ENCODE peak calls at places on chromosomes 4 and X, in six cellular contexts. One of them, this sample, is unnamed.

GRCh38 chrX:51641421-51642021 is 22.8 kb upstream of the CENPVL3 start:
- DNase-seq in progenitor cell of endocrine pancreas: no peak
- DNase-seq in hepatocyte: peak
- DNase-seq in psoas muscle: no peak
- DNase-seq in GM13976: peak
- DNase-seq in GM23338: peak
- DNase-seq in this sample: no peak

GRCh38 chrX:10007604-10008003 is 40.4 kb downstream of the CLDN34 start:
- DNase-seq in GM23338: no peak
- DNase-seq in hepatocyte: no peak
- DNase-seq in GM13976: no peak
- DNase-seq in psoas muscle: no peak
- DNase-seq in progenitor cell of endocrine pancreas: no peak
- DNase-seq in this sample: no peak

GRCh38 chr4:113052379-113052951 is 3.0 kb downstream of the ANK2 start:
- DNase-seq in progenitor cell of endocrine pancreas: no peak
- DNase-seq in GM13976: peak
- DNase-seq in GM23338: no peak
- DNase-seq in hepatocyte: no peak
- DNase-seq in psoas muscle: no peak
- DNase-seq in this sample: no peak

GRCh38 chr4:88880501-88881226 is 176.3 kb downstream of the FAM13A start:
- DNase-seq in psoas muscle: no peak
- DNase-seq in hepatocyte: no peak
- DNase-seq in GM23338: no peak
- DNase-seq in progenitor cell of endocrine pancreas: no peak
- DNase-seq in GM13976: no peak
- DNase-seq in this sample: no peak

GRCh38 chrX:41384041-41384705 is 50.2 kb downstream of the DDX3X start:
- DNase-seq in GM13976: no peak
- DNase-seq in progenitor cell of endocrine pancreas: no peak
- DNase-seq in GM23338: peak
- DNase-seq in psoas muscle: peak
- DNase-seq in hepatocyte: peak
- DNase-seq in this sample: no peak

GRCh38 chr4:127400736-127401346 is 231.9 kb upstream of the INTU start:
- DNase-seq in progenitor cell of endocrine pancreas: peak
- DNase-seq in hepatocyte: peak
- DNase-seq in GM23338: peak
- DNase-seq in psoas muscle: peak
- DNase-seq in GM13976: peak
- DNase-seq in this sample: no peak

GRCh38 chrX:147920161-147920666 is 8.5 kb downstream of the FMR1 start:
- DNase-seq in GM13976: no peak
- DNase-seq in progenitor cell of endocrine pancreas: no peak
- DNase-seq in GM23338: peak
- DNase-seq in psoas muscle: no peak
- DNase-seq in hepatocyte: no peak
- DNase-seq in this sample: no peak

GRCh38 chr4:573122-573892 is 2.8 kb downstream of the TMEM271 start:
- DNase-seq in GM23338: no peak
- DNase-seq in hepatocyte: no peak
- DNase-seq in psoas muscle: no peak
- DNase-seq in progenitor cell of endocrine pancreas: no peak
- DNase-seq in GM13976: no peak
- DNase-seq in this sample: no peak

GRCh38 chrX:75155454-75155829 is 641 bp downstream of the ABCB7 start:
- DNase-seq in GM23338: peak
- DNase-seq in GM13976: peak
- DNase-seq in hepatocyte: no peak
- DNase-seq in psoas muscle: no peak
- DNase-seq in progenitor cell of endocrine pancreas: no peak
- DNase-seq in this sample: no peak

GRCh38 chr4:87392183-87392582 is 1.2 kb upstream of the HSD17B11 start:
- DNase-seq in psoas muscle: no peak
- DNase-seq in GM13976: no peak
- DNase-seq in hepatocyte: no peak
- DNase-seq in progenitor cell of endocrine pancreas: no peak
- DNase-seq in GM23338: no peak
- DNase-seq in this sample: no peak

GRCh38 chr4:99968330-99968729 is 18.3 kb upstream of the H2AZ1 start:
- DNase-seq in GM13976: no peak
- DNase-seq in GM23338: peak
- DNase-seq in progenitor cell of endocrine pancreas: no peak
- DNase-seq in psoas muscle: no peak
- DNase-seq in hepatocyte: peak
- DNase-seq in this sample: no peak

GRCh38 chrX:95145848-95146540 is 1472.0 kb downstream of the FAM133A start:
- DNase-seq in GM23338: peak
- DNase-seq in progenitor cell of endocrine pancreas: no peak
- DNase-seq in GM13976: no peak
- DNase-seq in psoas muscle: no peak
- DNase-seq in hepatocyte: no peak
- DNase-seq in this sample: no peak

GRCh38 chrX:15815779-15816452 is 25.6 kb downstream of the ZRSR2 start:
- DNase-seq in GM13976: peak
- DNase-seq in progenitor cell of endocrine pancreas: no peak
- DNase-seq in GM23338: peak
- DNase-seq in psoas muscle: no peak
- DNase-seq in hepatocyte: peak
- DNase-seq in this sample: no peak

GRCh38 chrX:7252013-7252610 is 104.2 kb upstream of the PUDP start:
- DNase-seq in GM23338: no peak
- DNase-seq in GM13976: no peak
- DNase-seq in hepatocyte: no peak
- DNase-seq in psoas muscle: no peak
- DNase-seq in progenitor cell of endocrine pancreas: no peak
- DNase-seq in this sample: no peak

GRCh38 chr4:26400140-26400539 is 79.3 kb downstream of the RBPJ start:
- DNase-seq in GM13976: no peak
- DNase-seq in hepatocyte: no peak
- DNase-seq in GM23338: no peak
- DNase-seq in progenitor cell of endocrine pancreas: no peak
- DNase-seq in psoas muscle: no peak
- DNase-seq in this sample: no peak

GRCh38 chrX:46757593-46757992 is 1.3 kb downstream of the SLC9A7 start:
- DNase-seq in psoas muscle: no peak
- DNase-seq in GM23338: no peak
- DNase-seq in progenitor cell of endocrine pancreas: no peak
- DNase-seq in hepatocyte: no peak
- DNase-seq in GM13976: no peak
- DNase-seq in this sample: no peak

GRCh38 chrX:141760761-141761160 is 62.2 kb upstream of the SPANXD start:
- DNase-seq in progenitor cell of endocrine pancreas: no peak
- DNase-seq in GM13976: no peak
- DNase-seq in GM23338: no peak
- DNase-seq in hepatocyte: no peak
- DNase-seq in psoas muscle: no peak
- DNase-seq in this sample: no peak

GRCh38 chr4:148369919-148370318 is 72.3 kb downstream of the NR3C2 start:
- DNase-seq in hepatocyte: no peak
- DNase-seq in GM23338: no peak
- DNase-seq in GM13976: no peak
- DNase-seq in progenitor cell of endocrine pancreas: no peak
- DNase-seq in psoas muscle: peak
- DNase-seq in this sample: no peak

GRCh38 chr4:89300490-89300889 is 7.1 kb downstream of the GPRIN3 start:
- DNase-seq in hepatocyte: no peak
- DNase-seq in psoas muscle: no peak
- DNase-seq in GM13976: no peak
- DNase-seq in progenitor cell of endocrine pancreas: no peak
- DNase-seq in GM23338: no peak
- DNase-seq in this sample: no peak

GRCh38 chr4:110452546-110452945 is 23.4 kb upstream of the ENPEP start:
- DNase-seq in GM13976: no peak
- DNase-seq in progenitor cell of endocrine pancreas: no peak
- DNase-seq in GM23338: peak
- DNase-seq in psoas muscle: no peak
- DNase-seq in hepatocyte: no peak
- DNase-seq in this sample: no peak

GRCh38 chrX:49106930-49107329 is 16.6 kb downstream of the GPKOW start:
- DNase-seq in psoas muscle: no peak
- DNase-seq in progenitor cell of endocrine pancreas: no peak
- DNase-seq in GM13976: no peak
- DNase-seq in GM23338: peak
- DNase-seq in hepatocyte: peak
- DNase-seq in this sample: no peak

GRCh38 chr4:39450618-39451017 is 8.1 kb downstream of the RPL9 start:
- DNase-seq in GM23338: no peak
- DNase-seq in hepatocyte: no peak
- DNase-seq in GM13976: no peak
- DNase-seq in progenitor cell of endocrine pancreas: no peak
- DNase-seq in psoas muscle: no peak
- DNase-seq in this sample: no peak

GRCh38 chr4:76644831-76645485 is 209.9 kb downstream of the SHROOM3 start:
- DNase-seq in psoas muscle: no peak
- DNase-seq in GM23338: no peak
- DNase-seq in GM13976: no peak
- DNase-seq in hepatocyte: no peak
- DNase-seq in progenitor cell of endocrine pancreas: no peak
- DNase-seq in this sample: no peak

DNA sequence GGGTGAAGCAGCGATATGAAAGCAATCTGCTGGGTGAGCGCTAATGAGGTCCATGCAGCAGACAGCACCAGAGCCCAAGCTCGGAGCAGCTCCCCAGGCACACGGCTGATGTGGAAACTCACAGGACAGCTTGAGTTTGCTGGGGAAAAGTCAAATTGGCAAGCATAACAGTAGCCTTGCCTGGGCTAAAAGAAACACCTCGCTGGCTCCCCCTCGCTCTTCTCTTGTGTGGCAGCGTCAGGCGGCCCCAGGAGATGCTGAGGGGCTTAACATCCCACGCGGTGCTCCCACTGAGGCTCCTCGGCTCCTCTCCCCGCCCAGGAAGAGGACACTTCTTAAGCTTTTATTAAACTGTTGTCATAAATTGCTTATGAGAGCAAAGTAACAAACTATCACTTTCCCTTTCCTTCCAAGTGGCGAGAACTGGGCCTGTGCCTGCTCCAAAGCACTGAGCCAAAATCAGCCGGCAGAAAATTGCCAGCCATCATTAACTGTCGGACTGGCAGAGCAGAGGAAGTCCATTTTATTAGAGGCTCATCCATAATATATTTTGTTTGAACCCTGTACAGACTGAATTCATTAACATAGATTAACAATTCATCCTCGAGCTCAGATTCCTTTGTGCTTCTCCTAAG is 111.4 kb downstream of the TSPAN5 start:
- DNase-seq in hepatocyte: no peak
- DNase-seq in progenitor cell of endocrine pancreas: no peak
- DNase-seq in GM23338: peak
- DNase-seq in psoas muscle: no peak
- DNase-seq in GM13976: no peak
- DNase-seq in this sample: no peak
- TF ChIP-seq CTCF in hepatocyte: no peak
- TF ChIP-seq CTCF in progenitor cell of endocrine pancreas: no peak
- TF ChIP-seq CTCF in GM23338: peak
- TF ChIP-seq CTCF in psoas muscle: no peak
- TF ChIP-seq CTCF in GM13976: no peak
- TF ChIP-seq CTCF in this sample: no peak

GRCh38 chrX:153052534-153052933 is 3.7 kb upstream of the PNMA3 start:
- DNase-seq in GM23338: no peak
- DNase-seq in hepatocyte: no peak
- DNase-seq in progenitor cell of endocrine pancreas: no peak
- DNase-seq in GM13976: no peak
- DNase-seq in psoas muscle: no peak
- DNase-seq in this sample: no peak
- TF ChIP-seq CTCF in GM23338: no peak
- TF ChIP-seq CTCF in hepatocyte: no peak
- TF ChIP-seq CTCF in progenitor cell of endocrine pancreas: no peak
- TF ChIP-seq CTCF in GM13976: no peak
- TF ChIP-seq CTCF in psoas muscle: no peak
- TF ChIP-seq CTCF in this sample: no peak

GRCh38 chr4:23149815-23150214 is 457.1 kb downstream of the GBA3 start:
- DNase-seq in progenitor cell of endocrine pancreas: no peak
- DNase-seq in GM23338: no peak
- DNase-seq in GM13976: no peak
- DNase-seq in hepatocyte: no peak
- DNase-seq in psoas muscle: no peak
- DNase-seq in this sample: no peak

DNA sequence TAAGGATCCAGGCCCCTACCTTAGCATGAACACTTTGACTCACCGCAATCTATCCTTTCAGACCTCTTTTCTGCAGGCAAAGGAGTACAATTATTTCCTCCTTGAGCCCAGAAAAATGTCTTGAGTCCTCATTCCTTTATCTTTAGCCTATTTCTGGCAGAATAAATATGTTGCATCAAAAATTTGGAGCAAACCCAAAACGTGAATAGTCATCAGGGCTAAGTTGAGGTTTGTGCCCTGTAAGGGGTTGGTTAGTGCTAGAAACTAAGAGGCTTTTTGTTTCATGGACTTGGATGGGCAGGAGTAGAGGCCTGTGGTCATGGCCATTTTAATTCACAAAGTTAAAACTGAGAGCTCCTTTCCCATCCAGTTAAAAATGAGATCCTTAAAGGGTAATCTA is 460.3 kb downstream of the GBA3 start:
- DNase-seq in psoas muscle: no peak
- DNase-seq in progenitor cell of endocrine pancreas: no peak
- DNase-seq in GM13976: no peak
- DNase-seq in GM23338: no peak
- DNase-seq in hepatocyte: no peak
- DNase-seq in this sample: no peak
- TF ChIP-seq CTCF in psoas muscle: no peak
- TF ChIP-seq CTCF in progenitor cell of endocrine pancreas: no peak
- TF ChIP-seq CTCF in GM13976: no peak
- TF ChIP-seq CTCF in GM23338: no peak
- TF ChIP-seq CTCF in hepatocyte: no peak
- TF ChIP-seq CTCF in this sample: no peak

GRCh38 chrX:39729834-39730670 is 367.7 kb downstream of the BCOR start:
- DNase-seq in hepatocyte: peak
- DNase-seq in progenitor cell of endocrine pancreas: no peak
- DNase-seq in GM13976: no peak
- DNase-seq in psoas muscle: no peak
- DNase-seq in GM23338: peak
- DNase-seq in this sample: no peak

GRCh38 chrX:39731735-39732134 is 366.0 kb downstream of the BCOR start:
- DNase-seq in progenitor cell of endocrine pancreas: no peak
- DNase-seq in hepatocyte: no peak
- DNase-seq in GM23338: no peak
- DNase-seq in psoas muscle: no peak
- DNase-seq in GM13976: no peak
- DNase-seq in this sample: no peak

GRCh38 chrX:39728852-39729587 is 368.7 kb downstream of the BCOR start:
- DNase-seq in psoas muscle: no peak
- DNase-seq in GM23338: no peak
- DNase-seq in GM13976: no peak
- DNase-seq in hepatocyte: no peak
- DNase-seq in progenitor cell of endocrine pancreas: no peak
- DNase-seq in this sample: no peak

GRCh38 chrX:39731390-39731680 is 366.4 kb downstream of the BCOR start:
- DNase-seq in GM23338: no peak
- DNase-seq in hepatocyte: no peak
- DNase-seq in psoas muscle: no peak
- DNase-seq in GM13976: no peak
- DNase-seq in progenitor cell of endocrine pancreas: no peak
- DNase-seq in this sample: no peak

GRCh38 chrX:39730671-39731389 is 366.9 kb downstream of the BCOR start:
- DNase-seq in psoas muscle: peak
- DNase-seq in hepatocyte: peak
- DNase-seq in GM13976: peak
- DNase-seq in GM23338: peak
- DNase-seq in progenitor cell of endocrine pancreas: no peak
- DNase-seq in this sample: peak
- TF ChIP-seq CTCF in psoas muscle: peak
- TF ChIP-seq CTCF in hepatocyte: peak
- TF ChIP-seq CTCF in GM13976: peak
- TF ChIP-seq CTCF in GM23338: peak
- TF ChIP-seq CTCF in progenitor cell of endocrine pancreas: peak
- TF ChIP-seq CTCF in this sample: peak